ENCODE peak calls at places on chromosomes 2 and 18, in four cellular contexts. Q, J, R and B are unnamed samples.

GRCh38 chr2:88437010-88437409 is 15.5 kb downstream of the FOXI3 start:
- DNase-seq in Q (no peak), J (no peak), R (no peak), B (no peak)

GRCh38 chr2:20580690-20581437 is 70.0 kb downstream of the HS1BP3 start:
- DNase-seq in Q (no peak), J (peak; percentile 95), R (no peak), B (no peak)

GRCh38 chr18:54802686-54803395 is 25.4 kb upstream of the RAB27B start:
- DNase-seq in Q (no peak), J (no peak), R (no peak), B (no peak)

GRCh38 chr2:23828986-23829385 is 97.9 kb downstream of the ATAD2B start:
- DNase-seq in Q (no peak), J (no peak), R (no peak), B (no peak)

GRCh38 chr2:133837441-133838090 is 269.3 kb upstream of the NCKAP5 start:
- DNase-seq in Q (no peak), J (no peak), R (no peak), B (no peak)

GRCh38 chr2:209208211-209208610 is 215.6 kb upstream of the MAP2 start:
- DNase-seq in Q (no peak), J (peak; percentile 32), R (peak; percentile 16), B (peak; percentile 41)

GRCh38 chr2:219461061-219461514 is 26.4 kb downstream of the SPEG start:
- DNase-seq in Q (no peak), J (no peak), R (peak; percentile 61), B (no peak)

GRCh38 chr2:13542061-13542460 is 825.3 kb downstream of the TRIB2 start:
- DNase-seq in Q (no peak), J (no peak), R (no peak), B (no peak)

GRCh38 chr2:96409543-96410184 is 74.1 kb downstream of the NCAPH start:
- DNase-seq in Q (no peak), J (no peak), R (no peak), B (no peak)

GRCh38 chr2:96414161-96414713 is 78.7 kb downstream of the NCAPH start:
- DNase-seq in Q (no peak), J (no peak), R (no peak), B (no peak)

GRCh38 chr2:96412307-96413066 is 76.9 kb downstream of the NCAPH start:
- DNase-seq in Q (no peak), J (no peak), R (no peak), B (no peak)

GRCh38 chr2:96415684-96416083 is 80.1 kb downstream of the NCAPH start:
- DNase-seq in Q (no peak), J (no peak), R (no peak), B (no peak)

DNA sequence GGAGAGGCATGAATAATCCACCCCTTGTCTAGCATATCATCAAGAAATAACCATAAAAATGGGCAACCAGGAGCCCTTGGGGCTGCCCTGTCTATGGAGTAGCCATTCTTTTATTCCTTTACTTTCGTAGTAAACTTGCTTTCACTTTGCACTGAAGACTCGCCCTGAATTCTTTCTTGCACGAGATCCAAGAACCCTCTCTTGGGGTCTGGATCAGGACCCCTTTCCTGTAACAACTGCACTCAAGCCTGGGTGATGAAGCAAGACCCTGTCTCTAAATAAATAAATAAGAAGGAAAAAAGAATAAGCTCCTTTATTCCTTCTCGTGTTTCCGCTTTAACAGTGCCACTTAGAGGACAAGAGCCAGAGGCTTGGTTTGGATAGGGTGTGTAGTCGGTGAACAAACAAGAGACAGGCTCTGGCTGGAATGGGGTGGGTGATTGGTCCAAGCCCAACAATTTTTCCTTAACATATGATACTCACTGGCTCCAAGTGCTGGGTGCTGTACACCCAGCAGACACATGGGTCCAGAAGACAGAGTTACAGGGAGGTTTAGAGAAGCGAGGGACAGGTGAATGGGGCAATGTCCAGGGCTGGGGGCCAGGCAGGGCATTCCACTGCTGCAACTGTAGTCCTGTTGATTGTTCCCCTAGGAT is 77.6 kb downstream of the NCAPH start:
- DNase-seq in Q (no peak), J (peak; percentile 46), R (no peak), B (no peak)
- TF ChIP-seq CTCF in Q (no peak), J (peak; percentile 33), R (no peak), B (no peak)

GRCh38 chr18:6219116-6219717 is 195.5 kb downstream of the L3MBTL4 start:
- DNase-seq in Q (no peak), J (peak; percentile 24), R (peak; percentile 36), B (no peak)
- TF ChIP-seq ATF3 in Q (no peak), J (no peak), R (no peak), B (no peak)

GRCh38 chr2:64992218-64992617 is 3.0 kb downstream of the SLC1A4 start:
- DNase-seq in Q (no peak), J (no peak), R (no peak), B (no peak)
- TF ChIP-seq ZBTB33 in Q (no peak), J (no peak), R (no peak), B (no peak)

DNA sequence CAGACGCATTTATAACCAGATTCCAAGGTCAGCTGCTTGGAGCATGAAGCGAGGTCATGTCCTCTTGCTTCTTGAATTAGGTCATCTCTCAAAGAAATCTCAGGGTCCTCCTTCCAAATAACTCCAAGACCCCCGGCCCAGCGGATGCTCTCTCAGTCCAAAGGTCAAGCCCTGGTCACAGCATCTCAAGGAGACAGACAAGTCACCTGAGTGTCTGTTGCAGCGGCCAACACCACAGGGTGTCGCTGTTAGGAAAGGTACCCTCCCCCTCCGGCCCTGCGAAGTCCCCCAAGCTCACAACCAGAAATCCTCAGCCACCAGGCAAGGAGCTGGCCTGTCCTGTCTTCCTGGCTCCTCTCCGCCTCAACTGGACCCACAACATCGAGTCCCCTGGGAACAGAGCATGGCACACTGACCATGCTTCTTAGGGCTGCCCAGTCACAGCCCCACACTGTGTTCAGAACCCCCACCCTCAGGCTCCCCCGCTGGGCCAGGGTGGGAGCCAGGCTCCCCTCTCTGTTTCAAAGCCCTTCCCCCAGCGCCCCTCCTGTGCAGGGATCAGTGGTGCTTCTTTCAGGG is 68.0 kb upstream of the ASAP2 start:
- DNase-seq in Q (no peak), J (no peak), R (peak; percentile 57), B (no peak)
- TF ChIP-seq CTCF in Q (peak; percentile 52), J (peak; percentile 72), R (peak; percentile 72), B (peak; percentile 72)